ENCODE peak calls at places on chromosomes 7 and 10, in four cellular contexts. One of them, this sample, is unnamed.

GRCh38 chr10:131947631-131948347 is 33.9 kb downstream of the BNIP3 start:
- DNase-seq in AG04450: peak; percentile 24
- DNase-seq in coronary artery: no peak
- DNase-seq in heart right ventricle: no peak
- DNase-seq in this sample: no peak

GRCh38 chr7:99379043-99379577 is 4.6 kb downstream of the ARPC1B start:
- DNase-seq in AG04450: peak; percentile 54
- DNase-seq in coronary artery: no peak
- DNase-seq in heart right ventricle: peak; percentile 82
- DNase-seq in this sample: peak; percentile 11

GRCh38 chr7:10644849-10645248 is 328.8 kb upstream of the PHF14 start:
- DNase-seq in AG04450: no peak
- DNase-seq in coronary artery: no peak
- DNase-seq in heart right ventricle: no peak
- DNase-seq in this sample: no peak

GRCh38 chr7:80772347-80773101 is 134.1 kb downstream of the CD36 start:
- DNase-seq in AG04450: no peak
- DNase-seq in coronary artery: no peak
- DNase-seq in heart right ventricle: no peak
- DNase-seq in this sample: no peak

GRCh38 chr10:80351220-80351619 is 5.3 kb downstream of the DYDC1 start:
- DNase-seq in AG04450: no peak
- DNase-seq in coronary artery: no peak
- DNase-seq in heart right ventricle: no peak
- DNase-seq in this sample: no peak

GRCh38 chr10:29584436-29584835 is 50.3 kb downstream of the SVIL start:
- DNase-seq in AG04450: no peak
- DNase-seq in coronary artery: no peak
- DNase-seq in heart right ventricle: no peak
- DNase-seq in this sample: no peak

GRCh38 chr7:1298938-1299885 is 66.5 kb downstream of the UNCX start:
- DNase-seq in AG04450: no peak
- DNase-seq in coronary artery: no peak
- DNase-seq in heart right ventricle: no peak
- DNase-seq in this sample: no peak

GRCh38 chr7:30667172-30667571 is 15.1 kb downstream of the CRHR2 start:
- DNase-seq in AG04450: no peak
- DNase-seq in coronary artery: no peak
- DNase-seq in heart right ventricle: no peak
- DNase-seq in this sample: no peak

GRCh38 chr10:108629843-108630242 is 1293.5 kb downstream of the XPNPEP1 start:
- DNase-seq in AG04450: no peak
- DNase-seq in coronary artery: no peak
- DNase-seq in heart right ventricle: no peak
- DNase-seq in this sample: no peak

GRCh38 chr7:43692582-43693373 is 36.5 kb downstream of the COA1 start:
- DNase-seq in AG04450: no peak
- DNase-seq in coronary artery: no peak
- DNase-seq in heart right ventricle: no peak
- DNase-seq in this sample: no peak

GRCh38 chr7:36994456-36995112 is 270.3 kb upstream of the AOAH start:
- DNase-seq in AG04450: no peak
- DNase-seq in coronary artery: no peak
- DNase-seq in heart right ventricle: no peak
- DNase-seq in this sample: no peak

GRCh38 chr7:93373537-93373936 is 141.4 kb downstream of the VPS50 start:
- DNase-seq in AG04450: no peak
- DNase-seq in coronary artery: no peak
- DNase-seq in heart right ventricle: no peak
- DNase-seq in this sample: no peak

GRCh38 chr10:124542336-124542735 is 80.7 kb downstream of the LHPP start:
- DNase-seq in AG04450: no peak
- DNase-seq in coronary artery: no peak
- DNase-seq in heart right ventricle: no peak
- DNase-seq in this sample: no peak

GRCh38 chr7:30302656-30303311 is 18.4 kb downstream of the ZNRF2 start:
- DNase-seq in AG04450: no peak
- DNase-seq in coronary artery: no peak
- DNase-seq in heart right ventricle: no peak
- DNase-seq in this sample: no peak

GRCh38 chr7:157769016-157769869 is 432.4 kb downstream of the DNAJB6 start:
- DNase-seq in AG04450: no peak
- DNase-seq in coronary artery: no peak
- DNase-seq in heart right ventricle: no peak
- DNase-seq in this sample: no peak

GRCh38 chr10:16902606-16903005 is 85.4 kb upstream of the RSU1 start:
- DNase-seq in AG04450: no peak
- DNase-seq in coronary artery: no peak
- DNase-seq in heart right ventricle: no peak
- DNase-seq in this sample: no peak

GRCh38 chr10:112227331-112227961 is 43.9 kb upstream of the GPAM start:
- DNase-seq in AG04450: no peak
- DNase-seq in coronary artery: no peak
- DNase-seq in heart right ventricle: no peak
- DNase-seq in this sample: no peak

GRCh38 chr7:26549281-26549943 is 257.8 kb downstream of the SNX10 start:
- DNase-seq in AG04450: no peak
- DNase-seq in coronary artery: no peak
- DNase-seq in heart right ventricle: peak; percentile 14
- DNase-seq in this sample: no peak

GRCh38 chr10:58384095-58384494 is 1.1 kb upstream of the TFAM start:
- DNase-seq in AG04450: no peak
- DNase-seq in coronary artery: no peak
- DNase-seq in heart right ventricle: no peak
- DNase-seq in this sample: no peak

GRCh38 chr7:78095549-78095948 is 297.0 kb downstream of the PHTF2 start:
- DNase-seq in AG04450: no peak
- DNase-seq in coronary artery: no peak
- DNase-seq in heart right ventricle: no peak
- DNase-seq in this sample: no peak

GRCh38 chr10:110335314-110336064 is 30.8 kb upstream of the SMNDC1 start:
- DNase-seq in AG04450: no peak
- DNase-seq in coronary artery: no peak
- DNase-seq in heart right ventricle: no peak
- DNase-seq in this sample: no peak

GRCh38 chr7:109950256-109950655 is 1140.7 kb upstream of the LRRN3 start:
- DNase-seq in AG04450: no peak
- DNase-seq in coronary artery: no peak
- DNase-seq in heart right ventricle: no peak
- DNase-seq in this sample: no peak

GRCh38 chr10:88091490-88092061 is 228.2 kb downstream of the PTEN start:
- DNase-seq in AG04450: no peak
- DNase-seq in coronary artery: no peak
- DNase-seq in heart right ventricle: no peak
- DNase-seq in this sample: no peak

GRCh38 chr10:55183993-55184392 is 383.0 kb upstream of the PCDH15 start:
- DNase-seq in AG04450: no peak
- DNase-seq in coronary artery: no peak
- DNase-seq in heart right ventricle: no peak
- DNase-seq in this sample: no peak

GRCh38 chr7:158047386-158048059 is 540.1 kb downstream of the PTPRN2 start:
- DNase-seq in AG04450: no peak
- DNase-seq in coronary artery: no peak
- DNase-seq in heart right ventricle: no peak
- DNase-seq in this sample: no peak

GRCh38 chr7:135964254-135964653 is 12.9 kb downstream of the MTPN start:
- DNase-seq in AG04450: no peak
- DNase-seq in coronary artery: no peak
- DNase-seq in heart right ventricle: no peak
- DNase-seq in this sample: no peak

GRCh38 chr10:119162121-119162520 is 3.4 kb downstream of the SFXN4 start:
- DNase-seq in AG04450: no peak
- DNase-seq in coronary artery: no peak
- DNase-seq in heart right ventricle: no peak
- DNase-seq in this sample: no peak

GRCh38 chr10:23081891-23082290 is 13.5 kb upstream of the MSRB2 start:
- DNase-seq in AG04450: no peak
- DNase-seq in coronary artery: no peak
- DNase-seq in heart right ventricle: no peak
- DNase-seq in this sample: no peak

GRCh38 chr7:134690614-134691504 is 44.2 kb downstream of the BPGM start:
- DNase-seq in AG04450: no peak
- DNase-seq in coronary artery: no peak
- DNase-seq in heart right ventricle: no peak
- DNase-seq in this sample: peak; percentile 70
- H3K27ac ChIP-seq in AG04450: peak overlapping the region; percentile 79
- H3K27ac ChIP-seq in coronary artery: peak overlapping the region; percentile 70
- H3K27ac ChIP-seq in heart right ventricle: peak overlapping the region; percentile 61
- H3K27ac ChIP-seq in this sample: peak overlapping the region; percentile 58

GRCh38 chr10:77228559-77228958 is 409.0 kb downstream of the KCNMA1 start:
- DNase-seq in AG04450: no peak
- DNase-seq in coronary artery: no peak
- DNase-seq in heart right ventricle: no peak
- DNase-seq in this sample: no peak

GRCh38 chr10:77229704-77230103 is 407.9 kb downstream of the KCNMA1 start:
- DNase-seq in AG04450: no peak
- DNase-seq in coronary artery: no peak
- DNase-seq in heart right ventricle: no peak
- DNase-seq in this sample: no peak

GRCh38 chr10:77226434-77226833 is 411.2 kb downstream of the KCNMA1 start:
- DNase-seq in AG04450: no peak
- DNase-seq in coronary artery: no peak
- DNase-seq in heart right ventricle: no peak
- DNase-seq in this sample: no peak

GRCh38 chr10:77226020-77226419 is 411.6 kb downstream of the KCNMA1 start:
- DNase-seq in AG04450: no peak
- DNase-seq in coronary artery: no peak
- DNase-seq in heart right ventricle: no peak
- DNase-seq in this sample: no peak

GRCh38 chr10:77226871-77227557 is 410.6 kb downstream of the KCNMA1 start:
- DNase-seq in AG04450: no peak
- DNase-seq in coronary artery: no peak
- DNase-seq in heart right ventricle: no peak
- DNase-seq in this sample: no peak
- H3K27ac ChIP-seq in AG04450: no peak overlapping the region
- H3K27ac ChIP-seq in coronary artery: no peak overlapping the region
- H3K27ac ChIP-seq in heart right ventricle: no peak overlapping the region
- H3K27ac ChIP-seq in this sample: no peak overlapping the region

GRCh38 chr7:50733552-50733951 is 49.1 kb downstream of the GRB10 start:
- DNase-seq in AG04450: no peak
- DNase-seq in coronary artery: no peak
- DNase-seq in heart right ventricle: no peak
- DNase-seq in this sample: no peak
- H3K27ac ChIP-seq in AG04450: no peak overlapping the region
- H3K27ac ChIP-seq in coronary artery: no peak overlapping the region
- H3K27ac ChIP-seq in heart right ventricle: no peak overlapping the region
- H3K27ac ChIP-seq in this sample: no peak overlapping the region

GRCh38 chr10:681670-682318 is 7.7 kb downstream of the DIP2C start:
- DNase-seq in AG04450: no peak
- DNase-seq in coronary artery: no peak
- DNase-seq in heart right ventricle: no peak
- DNase-seq in this sample: no peak

GRCh38 chr10:680146-680545 is 9.3 kb downstream of the DIP2C start:
- DNase-seq in AG04450: no peak
- DNase-seq in coronary artery: no peak
- DNase-seq in heart right ventricle: no peak
- DNase-seq in this sample: no peak

GRCh38 chr10:677750-678661 is 11.5 kb downstream of the DIP2C start:
- DNase-seq in AG04450: no peak
- DNase-seq in coronary artery: no peak
- DNase-seq in heart right ventricle: no peak
- DNase-seq in this sample: no peak

GRCh38 chr10:680745-681144 is 8.7 kb downstream of the DIP2C start:
- DNase-seq in AG04450: no peak
- DNase-seq in coronary artery: no peak
- DNase-seq in heart right ventricle: no peak
- DNase-seq in this sample: no peak

GRCh38 chr10:679556-679955 is 9.9 kb downstream of the DIP2C start:
- DNase-seq in AG04450: no peak
- DNase-seq in coronary artery: no peak
- DNase-seq in heart right ventricle: no peak
- DNase-seq in this sample: no peak
- H3K27ac ChIP-seq in AG04450: no peak overlapping the region
- H3K27ac ChIP-seq in coronary artery: no peak overlapping the region
- H3K27ac ChIP-seq in heart right ventricle: no peak overlapping the region
- H3K27ac ChIP-seq in this sample: peak overlapping the region; percentile 74

This sample was measured in substantia nigra.